ENCODE peak calls at places on chromosomes 4 and X, in seven cellular contexts. Y is CD8-positive, alpha-beta T cell; I is RWPE2; L is HepG2; O is tibial nerve; J is foreskin fibroblast; K is transverse colon. C is an unnamed sample.

GRCh38 chrX:49282647-49283011 is 13.0 kb downstream of the PPP1R3F start:
- DNase-seq in K (no peak), O (no peak), I (no peak), J (peak; percentile 11), L (no peak), Y (no peak), C (no peak)

GRCh38 chr4:148651991-148652390 is 209.8 kb upstream of the NR3C2 start:
- DNase-seq in I (no peak), J (no peak), Y (no peak), K (no peak), L (no peak), O (no peak), C (no peak)

GRCh38 chrX:50707376-50707775 is 106.6 kb downstream of the SHROOM4 start:
- DNase-seq in L (no peak), K (peak; percentile 15), J (no peak), I (no peak), O (no peak), Y (no peak), C (no peak)

GRCh38 chr4:141020801-141021261 is 112.4 kb downstream of the RNF150 start:
- DNase-seq in Y (no peak), I (no peak), L (no peak), J (no peak), K (no peak), O (no peak), C (no peak)

GRCh38 chr4:107993969-107994368 is 4.3 kb downstream of the HADH start:
- DNase-seq in I (no peak), O (no peak), J (no peak), Y (no peak), K (no peak), L (no peak), C (no peak)

GRCh38 chr4:3788366-3788660 is 22.1 kb downstream of the ADRA2C start:
- DNase-seq in I (no peak), O (no peak), Y (no peak), L (no peak), K (no peak), J (no peak), C (no peak)

GRCh38 chr4:7964890-7965662 is 25.4 kb upstream of the AFAP1 start:
- DNase-seq in I (peak; percentile 81), Y (peak; percentile 26), J (no peak), K (no peak), O (peak; percentile 63), L (no peak), C (no peak)

GRCh38 chrX:68684291-68684918 is 36.9 kb downstream of the STARD8 start:
- DNase-seq in K (peak; percentile 18), O (no peak), L (no peak), I (no peak), J (no peak), Y (no peak), C (no peak)

GRCh38 chr4:130808492-130808891 is 1712.5 kb downstream of the C4orf33 start:
- DNase-seq in I (no peak), Y (no peak), L (peak; percentile 13), J (no peak), O (no peak), K (no peak), C (no peak)

GRCh38 chrX:109890910-109891502 is 111.9 kb upstream of the TMEM164 start:
- DNase-seq in L (peak; percentile 43), O (peak; percentile 26), Y (peak; percentile 39), K (peak; percentile 49), I (no peak), J (no peak), C (no peak)

GRCh38 chr4:16573744-16574143 is 324.7 kb downstream of the LDB2 start:
- DNase-seq in J (peak; percentile 21), O (peak; percentile 87), I (no peak), Y (no peak), L (no peak), K (no peak), C (no peak)

GRCh38 chrX:64192040-64192439 is 13.5 kb downstream of the AMER1 start:
- DNase-seq in K (no peak), I (no peak), O (no peak), J (no peak), Y (no peak), L (no peak), C (no peak)

GRCh38 chr4:153260553-153261306 is 56.5 kb downstream of the TRIM2 start:
- DNase-seq in K (peak; percentile 53), O (no peak), I (no peak), L (no peak), J (peak; percentile 49), Y (no peak), C (no peak)

GRCh38 chr4:162959056-162959455 is 207.6 kb downstream of the NAF1 start:
- DNase-seq in Y (no peak), O (no peak), K (peak; percentile 8), J (no peak), L (no peak), I (no peak), C (no peak)

GRCh38 chrX:23803931-23804381 is 21.0 kb downstream of the SAT1 start:
- DNase-seq in Y (no peak), O (no peak), K (peak; percentile 50), J (no peak), I (peak; percentile 49), L (peak; percentile 70), C (peak; percentile 69)

GRCh38 chr4:1488357-1488756 is 82.1 kb upstream of the NKX1-1 start:
- DNase-seq in L (no peak), J (no peak), O (no peak), Y (no peak), I (no peak), K (no peak), C (no peak)

GRCh38 chr4:11904117-11904535 is 475.4 kb upstream of the HS3ST1 start:
- DNase-seq in J (no peak), L (no peak), O (peak; percentile 9), I (no peak), K (peak; percentile 24), Y (no peak), C (no peak)

GRCh38 chr4:120454788-120455187 is 388.1 kb upstream of the MAD2L1 start:
- DNase-seq in K (no peak), O (no peak), L (peak; percentile 13), J (no peak), I (no peak), Y (no peak), C (no peak)

GRCh38 chrX:118978451-118978850 is 4.0 kb downstream of the LONRF3 start:
- DNase-seq in K (no peak), L (no peak), O (no peak), Y (no peak), J (no peak), I (no peak), C (no peak)

GRCh38 chr4:188596027-188596426 is 456.8 kb downstream of the TRIML1 start:
- DNase-seq in L (no peak), J (no peak), O (no peak), I (no peak), Y (no peak), K (no peak), C (no peak)

GRCh38 chrX:70762285-70762684 is 146.2 kb downstream of the TEX11 start:
- DNase-seq in Y (no peak), L (no peak), K (no peak), J (no peak), I (no peak), O (no peak), C (no peak)
- TF ChIP-seq CTCF in Y (no peak), L (peak; percentile 34), K (no peak), J (no peak), I (no peak), O (no peak), C (no peak)

GRCh38 chr4:26937567-26937966 is 76.9 kb downstream of the STIM2 start:
- DNase-seq in L (no peak), Y (no peak), I (no peak), J (no peak), K (no peak), O (no peak), C (no peak)
- H3K4me3 ChIP-seq in L (no peak overlapping the region), Y (no peak overlapping the region), I (no peak overlapping the region), J (no peak overlapping the region), K (no peak overlapping the region), O (no peak overlapping the region), C (no peak overlapping the region)

GRCh38 chrX:154986826-154987575 is 35.5 kb downstream of the F8 start:
- DNase-seq in K (no peak), O (no peak), I (no peak), J (no peak), L (no peak), Y (no peak), C (no peak)
- TF ChIP-seq CTCF in K (no peak), O (peak; percentile 15), I (peak; percentile 18), J (no peak), L (peak; percentile 31), Y (no peak), C (peak; percentile 23)

DNA sequence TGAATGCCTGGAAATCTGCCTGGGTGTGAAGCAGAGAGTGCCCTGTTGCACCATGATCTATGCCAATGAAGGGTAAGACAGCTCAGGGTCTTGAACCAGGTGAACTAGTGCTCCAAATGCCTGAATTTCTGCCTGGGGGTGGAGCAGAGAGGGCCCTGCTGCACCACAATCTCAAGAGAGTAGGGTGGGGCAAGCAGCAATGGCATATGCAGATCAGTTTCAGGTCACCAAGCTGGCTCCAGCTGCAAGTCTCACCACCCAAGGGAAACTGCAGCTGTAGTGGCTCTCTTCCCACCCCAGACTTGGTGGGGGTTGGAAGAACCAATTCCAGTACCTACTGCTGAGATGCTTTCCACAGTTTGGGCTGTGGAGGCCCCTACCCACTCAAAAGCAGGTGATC is 147.0 kb downstream of the SPANXN1 start:
- DNase-seq in L (no peak), J (no peak), I (no peak), K (no peak), Y (no peak), O (no peak), C (no peak)
- H3K4me3 ChIP-seq in L (no peak overlapping the region), J (no peak overlapping the region), I (no peak overlapping the region), K (no peak overlapping the region), Y (no peak overlapping the region), O (no peak overlapping the region), C (no peak overlapping the region)

DNA sequence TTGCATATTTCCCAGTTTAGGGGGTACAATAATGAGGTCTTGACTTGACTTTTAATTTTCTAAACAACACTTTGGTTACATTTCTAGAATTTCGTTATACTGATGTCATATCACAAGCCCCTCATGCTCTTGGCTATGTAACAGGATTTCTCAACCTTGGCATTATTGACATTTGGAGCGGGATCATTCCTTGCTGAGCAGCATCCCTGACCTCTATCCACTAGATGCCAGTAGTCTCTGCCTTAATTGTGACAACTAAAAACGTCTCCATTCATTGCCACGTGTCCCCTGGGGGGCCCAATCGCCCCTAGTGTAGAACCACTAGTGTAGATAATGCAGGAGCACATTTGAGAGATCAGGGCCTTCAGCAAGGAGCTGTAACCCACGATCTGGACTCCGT is 234.2 kb upstream of the MID1 start:
- DNase-seq in K (no peak), L (peak; percentile 1), Y (no peak), J (no peak), O (no peak), I (no peak), C (no peak)
- TF ChIP-seq CTCF in K (no peak), L (peak; percentile 8), Y (no peak), J (no peak), O (no peak), I (no peak), C (no peak)

GRCh38 chr4:72152731-72153130 is 120.9 kb downstream of the NPFFR2 start:
- DNase-seq in Y (no peak), L (no peak), I (no peak), J (no peak), O (no peak), K (no peak), C (no peak)
- H3K4me3 ChIP-seq in Y (no peak overlapping the region), L (no peak overlapping the region), I (no peak overlapping the region), J (no peak overlapping the region), O (no peak overlapping the region), K (no peak overlapping the region), C (no peak overlapping the region)